ENCODE peak calls at places on chromosomes 5 and 9, in four cellular contexts. O is GM23338, S is ACHN, N is kidney glomerular epithelial cell. U is an unnamed sample.

GRCh38 chr5:159106193-159106568 is 6.5 kb upstream of the EBF1 start:
- DNase-seq in O (no peak), S (no peak), N (no peak), U (no peak)

GRCh38 chr9:97511762-97512429 is 10.4 kb downstream of the TMOD1 start:
- DNase-seq in O (no peak), S (no peak), N (no peak), U (peak)

GRCh38 chr9:131402073-131402472 is 8.2 kb downstream of the PRRC2B start:
- DNase-seq in O (no peak), S (peak), N (no peak), U (peak)

GRCh38 chr5:56633950-56634349 is 181.4 kb upstream of the MAP3K1 start:
- DNase-seq in O (no peak), S (no peak), N (no peak), U (no peak)

GRCh38 chr9:116736406-116736805 is 49.3 kb downstream of the TRIM32 start:
- DNase-seq in O (no peak), S (no peak), N (no peak), U (no peak)

GRCh38 chr9:98850851-98851729 is 43.6 kb downstream of the GALNT12 start:
- DNase-seq in O (peak), S (no peak), N (no peak), U (no peak)

GRCh38 chr5:171365351-171365750 is 22.3 kb upstream of the NPM1 start:
- DNase-seq in O (peak), S (peak), N (no peak), U (peak)

GRCh38 chr5:157159209-157159751 is 6.8 kb downstream of the GARIN3 start:
- DNase-seq in O (no peak), S (no peak), N (no peak), U (no peak)

GRCh38 chr9:127698985-127699670 is 7.7 kb upstream of the CFAP157 start:
- DNase-seq in O (peak), S (peak), N (peak), U (peak)

GRCh38 chr9:3436629-3437028 is 89.2 kb downstream of the RFX3 start:
- DNase-seq in O (no peak), S (no peak), N (no peak), U (no peak)

GRCh38 chr9:111399772-111400563 is 69.9 kb upstream of the OR2K2 start:
- DNase-seq in O (peak), S (peak), N (no peak), U (peak)

GRCh38 chr9:128168731-128169308 is 8.8 kb downstream of the BBLN start:
- DNase-seq in O (no peak), S (no peak), N (no peak), U (no peak)

GRCh38 chr9:93124793-93125192 is 9.3 kb downstream of the NINJ1 start:
- DNase-seq in O (no peak), S (no peak), N (no peak), U (no peak)

GRCh38 chr5:115857621-115858349 is 16.1 kb downstream of the AP3S1 start:
- DNase-seq in O (no peak), S (no peak), N (no peak), U (peak)

GRCh38 chr5:22988937-22989336 is 135.8 kb upstream of the CDH12 start:
- DNase-seq in O (no peak), S (no peak), N (no peak), U (no peak)

GRCh38 chr9:127927457-127928231 is 2.9 kb downstream of the PIP5KL1 start:
- DNase-seq in O (peak), S (no peak), N (no peak), U (no peak)

U was measured in lung microvascular endothelial cell.